ENCODE peak calls at places on chromosomes 11 and 22, in eight cellular contexts. P, G, V, W, D, Q, B and Y are unnamed samples.

GRCh38 chr11:72217856-72218745 is 1.5 kb downstream of the FOLR2 start:
- DNase-seq in P (no peak), G (no peak), V (no peak), W (no peak), D (no peak), Q (no peak), B (no peak), Y (no peak)

GRCh38 chr22:46250035-46250782 is at the start of gene CDPF1:
- DNase-seq in P (peak), G (peak), V (peak), W (peak), D (peak), Q (peak), B (peak), Y (peak)

GRCh38 chr11:105781807-105782206 is 171.9 kb downstream of the GRIA4 start:
- DNase-seq in P (no peak), G (peak), V (no peak), W (peak), D (no peak), Q (no peak), B (no peak), Y (no peak)

GRCh38 chr22:37155971-37156370 is 6.3 kb upstream of the IL2RB start:
- DNase-seq in P (no peak), G (no peak), V (no peak), W (no peak), D (no peak), Q (no peak), B (no peak), Y (no peak)

GRCh38 chr11:62012451-62013265 is 45.2 kb upstream of the FTH1 start:
- DNase-seq in P (no peak), G (no peak), V (no peak), W (no peak), D (peak), Q (no peak), B (peak), Y (no peak)

GRCh38 chr22:19448076-19448607 is 631 bp upstream of the C22orf39 start:
- DNase-seq in P (peak), G (peak), V (peak), W (peak), D (peak), Q (peak), B (peak), Y (peak)

GRCh38 chr11:81644239-81644840 is 1089.3 kb downstream of the FAM181B start:
- DNase-seq in P (peak), G (no peak), V (peak), W (peak), D (peak), Q (peak), B (peak), Y (peak)

GRCh38 chr11:1168721-1169161 is 11.0 kb downstream of the MUC5AC start:
- DNase-seq in P (no peak), G (no peak), V (no peak), W (no peak), D (no peak), Q (no peak), B (no peak), Y (no peak)

GRCh38 chr11:70420008-70420464 is 21.7 kb downstream of the CTTN start:
- DNase-seq in P (no peak), G (no peak), V (no peak), W (no peak), D (no peak), Q (no peak), B (peak), Y (no peak)

GRCh38 chr11:83895516-83895915 is 609.3 kb upstream of the CCDC90B start:
- DNase-seq in P (no peak), G (no peak), V (no peak), W (no peak), D (no peak), Q (no peak), B (no peak), Y (no peak)

GRCh38 chr11:132853886-132854285 is 678.4 kb downstream of the OPCML start:
- DNase-seq in P (no peak), G (no peak), V (no peak), W (no peak), D (no peak), Q (no peak), B (no peak), Y (no peak)

GRCh38 chr22:29617922-29618629 is 14.6 kb downstream of the NF2 start:
- DNase-seq in P (no peak), G (no peak), V (no peak), W (peak), D (peak), Q (no peak), B (peak), Y (peak)

GRCh38 chr11:119370486-119371046 is 10.9 kb downstream of the USP2 start:
- DNase-seq in P (no peak), G (no peak), V (no peak), W (no peak), D (no peak), Q (no peak), B (no peak), Y (no peak)

GRCh38 chr22:37263966-37264887 is 18.1 kb upstream of the CYTH4 start:
- DNase-seq in P (no peak), G (no peak), V (no peak), W (no peak), D (no peak), Q (no peak), B (no peak), Y (no peak)

GRCh38 chr11:75554258-75555022 is 7.6 kb upstream of the SERPINH1 start:
- DNase-seq in P (peak), G (peak), V (no peak), W (no peak), D (no peak), Q (peak), B (peak), Y (no peak)

GRCh38 chr11:72584933-72585597 is 89.2 kb downstream of the PDE2A start:
- DNase-seq in P (no peak), G (no peak), V (no peak), W (no peak), D (no peak), Q (no peak), B (no peak), Y (no peak)